ENCODE peak calls at places on chromosomes 12 and 14, in four cellular contexts. J is Right ventricle myocardium superior, R is iris pigment epithelial cell, I is RKO. C is an unnamed sample.
A peak's percentile ranks its signal among the peaks of the same experiment; 100 is the strongest.

GRCh38 chr12:65800928-65801327 is 23.4 kb upstream of the HMGA2 start:
- DNase-seq in J (no peak), R (peak; percentile 18), I (no peak), C (no peak)

GRCh38 chr14:39781466-39781865 is 349.2 kb upstream of the FBXO33 start:
- DNase-seq in J (no peak), R (no peak), I (no peak), C (no peak)

GRCh38 chr12:24850486-24850885 is 98.4 kb downstream of the BCAT1 start:
- DNase-seq in J (no peak), R (no peak), I (no peak), C (peak; percentile 74)

GRCh38 chr12:50186667-50187066 is 19.5 kb upstream of the CERS5 start:
- DNase-seq in J (no peak), R (peak; percentile 62), I (no peak), C (no peak)

GRCh38 chr14:100872641-100873071 is 30.9 kb downstream of the RTL1 start:
- DNase-seq in J (peak; percentile 20), R (no peak), I (no peak), C (no peak)

GRCh38 chr14:91693342-91693741 is 38.5 kb downstream of the CATSPERB start:
- DNase-seq in J (no peak), R (peak; percentile 31), I (peak; percentile 23), C (no peak)

GRCh38 chr14:18656627-18657026 is 55.7 kb downstream of the OR11H12 start:
- DNase-seq in J (no peak), R (no peak), I (no peak), C (no peak)

GRCh38 chr12:123591702-123592481 is 7.5 kb downstream of the TMED2 start:
- DNase-seq in J (no peak), R (peak; percentile 85), I (no peak), C (no peak)

GRCh38 chr12:75685826-75686225 is 174.4 kb upstream of the KRR1 start:
- DNase-seq in J (no peak), R (no peak), I (no peak), C (no peak)

GRCh38 chr14:96624661-96625435 is 122.7 kb downstream of the PAPOLA start:
- DNase-seq in J (no peak), R (no peak), I (no peak), C (no peak)

GRCh38 chr14:61560323-61560722 is 135.0 kb upstream of the HIF1A start:
- DNase-seq in J (no peak), R (peak; percentile 80), I (no peak), C (no peak)

GRCh38 chr12:127083028-127083949 is 1183.7 kb upstream of the TMEM132C start:
- DNase-seq in J (no peak), R (peak; percentile 84), I (peak; percentile 90), C (peak; percentile 26)

GRCh38 chr14:96764012-96764411 is 33.2 kb upstream of the VRK1 start:
- DNase-seq in J (no peak), R (no peak), I (no peak), C (no peak)

GRCh38 chr14:104385189-104386135 is 194.1 kb upstream of the C14orf180 start:
- DNase-seq in J (no peak), R (no peak), I (no peak), C (peak; percentile 22)

GRCh38 chr12:130081420-130081819 is 80.8 kb upstream of the FZD10 start:
- DNase-seq in J (no peak), R (no peak), I (no peak), C (no peak)

GRCh38 chr12:60269611-60270269 is 673.9 kb downstream of the SLC16A7 start:
- DNase-seq in J (peak; percentile 14), R (no peak), I (no peak), C (no peak)

GRCh38 chr14:105398044-105398725 is at the start of gene TEX22:
- DNase-seq in J (peak; percentile 96), R (peak; percentile 71), I (peak; percentile 85), C (peak; percentile 94)

GRCh38 chr12:25458047-25458552 is 95.0 kb downstream of the LMNTD1 start:
- DNase-seq in J (no peak), R (peak; percentile 88), I (peak; percentile 89), C (peak; percentile 35)

GRCh38 chr12:12449533-12450025 is 92.7 kb downstream of the BORCS5 start:
- DNase-seq in J (no peak), R (peak; percentile 80), I (no peak), C (peak; percentile 55)

GRCh38 chr14:55200646-55201045 is 9.3 kb upstream of the DLGAP5 start:
- DNase-seq in J (no peak), R (no peak), I (no peak), C (no peak)

GRCh38 chr12:53660064-53660463 is 15.8 kb downstream of the ATP5MC2 start:
- DNase-seq in J (peak; percentile 63), R (peak; percentile 5), I (no peak), C (no peak)

GRCh38 chr12:111638576-111638975 is 39.5 kb upstream of the ATXN2 start:
- DNase-seq in J (no peak), R (peak; percentile 40), I (no peak), C (no peak)

GRCh38 chr12:122216445-122216844 is 9.4 kb downstream of the DIABLO start:
- DNase-seq in J (no peak), R (no peak), I (no peak), C (no peak)

GRCh38 chr14:20799955-20800544 is 2.6 kb downstream of the RNASE1 start:
- DNase-seq in J (peak; percentile 67), R (no peak), I (no peak), C (no peak)

GRCh38 chr12:113057565-113058485 is 1.3 kb downstream of the DTX1 start:
- DNase-seq in J (no peak), R (no peak), I (no peak), C (no peak)

GRCh38 chr12:10362325-10362724 is 27.5 kb downstream of the KLRK1 start:
- DNase-seq in J (no peak), R (no peak), I (no peak), C (no peak)

GRCh38 chr12:76714861-76715260 is 49.1 kb upstream of the ZDHHC17 start:
- DNase-seq in J (no peak), R (no peak), I (no peak), C (no peak)

GRCh38 chr12:121278450-121279375 is 17.8 kb downstream of the CAMKK2 start:
- DNase-seq in J (peak; percentile 76), R (no peak), I (no peak), C (no peak)

GRCh38 chr12:108117163-108117849 is 11.8 kb upstream of the WSCD2 start:
- DNase-seq in J (no peak), R (no peak), I (no peak), C (no peak)

C was measured in NCI-H69.